ENCODE peak calls at places on chromosomes 16 and 17, in five cellular contexts. L is H9, P is mesenchymal stem cell, F is trophoblast cell, U is H1. R is an unnamed sample.

GRCh38 chr17:82108038-82108998 is 10.3 kb upstream of the FASN start:
- DNase-seq in F (no peak), P (no peak), L (peak), U (no peak), R (no peak)

GRCh38 chr17:51359055-51359454 is 98.7 kb downstream of the UTP18 start:
- DNase-seq in F (no peak), U (no peak), L (no peak), P (no peak), R (no peak)

GRCh38 chr16:83992624-83993023 is 24.6 kb downstream of the NECAB2 start:
- DNase-seq in L (no peak), U (no peak), P (peak), F (no peak), R (no peak)

GRCh38 chr16:58118801-58119508 is 10.2 kb downstream of the CFAP20 start:
- DNase-seq in L (no peak), P (no peak), U (no peak), F (no peak), R (no peak)

GRCh38 chr16:66502020-66502913 is 47.7 kb downstream of the TK2 start:
- DNase-seq in U (no peak), F (peak), L (no peak), P (peak), R (no peak)

GRCh38 chr17:11598274-11599221 is at the start of gene DNAH9:
- DNase-seq in L (peak), P (no peak), U (peak), F (peak), R (peak)

GRCh38 chr17:31369266-31369665 is 22.2 kb upstream of the RAB11FIP4 start:
- DNase-seq in L (no peak), P (peak), U (no peak), F (no peak), R (no peak)

GRCh38 chr17:79795795-79796569 is 895 bp downstream of the CBX8 start:
- DNase-seq in P (no peak), F (peak), L (no peak), U (no peak), R (no peak)

GRCh38 chr17:5031365-5032082 is 3.7 kb downstream of the SLC52A1 start:
- DNase-seq in U (peak), P (peak), L (peak), F (peak), R (peak)

GRCh38 chr17:67241719-67242341 is 3.2 kb downstream of the HELZ start:
- DNase-seq in P (no peak), F (no peak), U (no peak), L (no peak), R (no peak)

GRCh38 chr17:83018658-83019193 is 60.7 kb upstream of the METRNL start:
- DNase-seq in L (no peak), U (no peak), P (no peak), F (no peak), R (no peak)

GRCh38 chr17:49707246-49707607 is 537 bp downstream of the SLC35B1 start:
- DNase-seq in P (peak), L (no peak), F (no peak), U (no peak), R (no peak)

GRCh38 chr17:60601443-60602384 is 1.7 kb downstream of the PPM1D start:
- DNase-seq in F (no peak), U (no peak), L (peak), P (peak), R (peak)

GRCh38 chr16:55035037-55035436 is 104.4 kb downstream of the IRX5 start:
- DNase-seq in U (no peak), F (no peak), L (peak), P (no peak), R (peak)

GRCh38 chr16:75622762-75623605 is at the start of gene ADAT1:
- DNase-seq in F (peak), U (peak), P (peak), L (peak), R (peak)

GRCh38 chr16:31093132-31093703 is 1.4 kb downstream of the VKORC1 start:
- DNase-seq in U (no peak), L (peak), P (no peak), F (peak), R (peak)

GRCh38 chr17:44075598-44076293 is 5.2 kb downstream of the G6PC3 start:
- DNase-seq in L (peak), F (no peak), U (no peak), P (no peak), R (no peak)

GRCh38 chr16:53129281-53130192 is 74.7 kb downstream of the CHD9 start:
- DNase-seq in P (peak), L (no peak), U (no peak), F (no peak), R (no peak)

GRCh38 chr17:4276514-4276913 is 12.7 kb upstream of the ANKFY1 start:
- DNase-seq in P (no peak), U (no peak), F (no peak), L (no peak), R (no peak)

GRCh38 chr17:61647044-61647443 is 56.0 kb upstream of the NACA2 start:
- DNase-seq in L (no peak), F (no peak), U (no peak), P (no peak), R (no peak)

GRCh38 chr16:76946879-76947278 is 244.1 kb upstream of the MON1B start:
- DNase-seq in U (no peak), P (peak), L (no peak), F (peak), R (no peak)

GRCh38 chr17:36608794-36609497 is 7.6 kb downstream of the MRM1 start:
- DNase-seq in P (peak), L (peak), F (no peak), U (no peak), R (no peak)

GRCh38 chr17:44940321-44940720 is 7.3 kb downstream of the KIF18B start:
- DNase-seq in P (no peak), L (peak), U (no peak), F (no peak), R (no peak)

GRCh38 chr17:34110315-34110714 is 144.8 kb upstream of the CCL2 start:
- DNase-seq in L (peak), P (no peak), F (no peak), U (no peak), R (peak)

GRCh38 chr16:21611178-21611545 is 11.8 kb downstream of the METTL9 start:
- DNase-seq in U (no peak), L (no peak), F (no peak), P (peak), R (no peak)

GRCh38 chr17:30230596-30231125 is 4.8 kb downstream of the SLC6A4 start:
- DNase-seq in P (no peak), L (no peak), F (no peak), U (no peak), R (no peak)

GRCh38 chr16:30121741-30122620 is 1.0 kb downstream of the MAPK3 start:
- DNase-seq in U (no peak), L (peak), P (peak), F (peak), R (no peak)

GRCh38 chr17:1312261-1312870 is 32.9 kb downstream of the TRARG1 start:
- DNase-seq in U (no peak), F (no peak), P (peak), L (peak), R (peak)

GRCh38 chr17:43701318-43701743 is 39.6 kb upstream of the MEOX1 start:
- DNase-seq in U (no peak), P (peak), L (no peak), F (no peak), R (no peak)

GRCh38 chr17:28018439-28019070 is 23.9 kb upstream of the NLK start:
- DNase-seq in U (no peak), P (no peak), F (no peak), L (no peak), R (no peak)

GRCh38 chr16:54027126-54027922 is 259.3 kb downstream of the IRX3 start:
- DNase-seq in P (peak), F (no peak), L (no peak), U (no peak), R (no peak)

GRCh38 chr17:40113961-40114272 is 7.9 kb upstream of the MSL1 start:
- DNase-seq in L (no peak), F (no peak), U (no peak), P (peak), R (no peak)

GRCh38 chr16:88208112-88208511 is 174.6 kb upstream of the ZNF469 start:
- DNase-seq in L (no peak), U (no peak), P (no peak), F (no peak), R (no peak)

GRCh38 chr16:4391635-4392381 is 20.2 kb downstream of the VASN start:
- DNase-seq in P (no peak), U (no peak), L (peak), F (no peak), R (no peak)

GRCh38 chr16:86067936-86068335 is 169.0 kb downstream of the IRF8 start:
- DNase-seq in P (no peak), F (no peak), L (no peak), U (no peak), R (no peak)

GRCh38 chr16:86069736-86070298 is 170.9 kb downstream of the IRF8 start:
- DNase-seq in L (no peak), F (no peak), P (no peak), U (no peak), R (no peak)

GRCh38 chr16:86070511-86070910 is 171.5 kb downstream of the IRF8 start:
- DNase-seq in F (no peak), U (no peak), P (no peak), L (no peak), R (no peak)

GRCh38 chr16:86067516-86067915 is 168.6 kb downstream of the IRF8 start:
- DNase-seq in U (no peak), P (no peak), L (no peak), F (no peak), R (no peak)

DNA sequence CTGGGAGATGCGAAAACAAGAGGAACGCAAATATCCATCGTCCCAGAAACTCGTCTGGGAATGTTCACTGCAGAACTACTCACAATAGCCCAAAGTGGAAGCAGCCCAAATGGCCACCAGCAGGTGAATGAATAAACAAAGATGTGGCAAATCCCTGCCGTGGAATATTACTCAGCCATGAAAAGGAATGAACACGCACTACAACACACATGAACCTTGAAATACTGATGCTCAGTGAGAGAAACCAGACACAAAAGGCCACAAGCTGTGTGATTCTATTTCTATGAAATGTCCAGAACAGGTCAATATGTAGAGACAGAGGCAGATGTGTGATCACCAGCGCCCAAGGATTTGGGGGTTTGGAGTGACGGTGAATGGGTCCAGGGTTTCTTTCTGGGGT is 169.8 kb downstream of the IRF8 start:
- DNase-seq in U (no peak), F (no peak), L (no peak), P (no peak), R (no peak)
- H2BK12ac ChIP-seq in U (no peak), F (no peak), L (no peak), P (no peak), R (no peak)

GRCh38 chr16:160691-161190 is 5.0 kb upstream of the HBM start:
- DNase-seq in F (no peak), P (no peak), L (no peak), U (no peak), R (no peak)
- H2BK12ac ChIP-seq in F (no peak), P (no peak), L (no peak), U (no peak), R (no peak)

GRCh38 chr16:70712942-70713341 is 27.1 kb upstream of the MTSS2 start:
- DNase-seq in P (no peak), U (no peak), F (no peak), L (no peak), R (no peak)

GRCh38 chr16:70709961-70710360 is 24.1 kb upstream of the MTSS2 start:
- DNase-seq in L (no peak), F (no peak), P (no peak), U (no peak), R (no peak)

GRCh38 chr16:70710422-70711210 is 24.8 kb upstream of the MTSS2 start:
- DNase-seq in U (no peak), F (no peak), L (no peak), P (no peak), R (no peak)

GRCh38 chr16:70712359-70712758 is 26.5 kb upstream of the MTSS2 start:
- DNase-seq in F (no peak), L (no peak), P (no peak), U (no peak), R (no peak)

DNA sequence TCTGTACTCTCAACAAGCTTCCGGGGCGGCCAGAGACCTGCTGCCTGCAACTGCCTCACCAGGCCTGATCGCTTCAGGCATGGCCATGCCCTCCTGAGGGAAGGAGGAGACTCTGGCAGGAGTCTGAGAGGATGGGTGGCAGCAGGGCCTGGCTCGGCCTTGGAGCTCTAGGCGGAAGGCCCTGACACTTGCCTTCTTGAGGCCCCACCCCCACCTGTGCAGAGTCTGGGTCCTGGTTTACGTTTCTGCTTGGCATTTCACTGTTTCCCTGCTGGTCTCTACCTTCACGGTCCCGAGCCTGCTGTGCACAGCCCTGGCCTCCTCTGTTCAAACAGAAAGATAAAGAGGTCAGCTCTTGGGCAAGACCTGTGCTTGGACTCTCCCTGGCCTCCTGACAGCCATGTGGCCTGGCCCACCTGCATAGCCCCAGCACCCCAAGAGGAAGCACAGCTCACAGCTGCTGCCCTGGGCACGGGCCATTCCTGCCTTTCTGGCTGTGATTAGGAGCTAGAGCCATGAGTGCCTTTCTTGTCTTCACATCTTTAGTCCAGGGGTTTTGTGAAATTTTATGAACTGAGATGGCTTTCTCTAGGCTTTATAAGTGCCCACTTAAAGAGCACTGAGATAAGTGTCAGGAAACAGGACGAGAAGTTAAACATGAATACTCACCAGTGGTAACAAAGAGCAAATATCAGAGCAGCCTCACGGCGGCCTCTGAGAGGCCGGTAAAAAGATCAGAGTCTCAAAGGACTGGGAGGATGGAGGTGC is 25.5 kb upstream of the MTSS2 start:
- DNase-seq in U (no peak), P (peak), F (no peak), L (no peak), R (no peak)
- H2BK12ac ChIP-seq in U (no peak), P (peak), F (peak), L (no peak), R (no peak)

GRCh38 chr17:56887552-56888467 is 26.0 kb downstream of the TRIM25 start:
- DNase-seq in P (no peak), U (no peak), F (no peak), L (no peak), R (no peak)
- H2BK12ac ChIP-seq in P (no peak), U (no peak), F (no peak), L (no peak), R (no peak)

GRCh38 chr17:248337-249235 is 67.1 kb upstream of the DOC2B start:
- DNase-seq in F (no peak), U (no peak), L (no peak), P (no peak), R (no peak)
- H2BK12ac ChIP-seq in F (no peak), U (peak), L (no peak), P (no peak), R (no peak)

DNA sequence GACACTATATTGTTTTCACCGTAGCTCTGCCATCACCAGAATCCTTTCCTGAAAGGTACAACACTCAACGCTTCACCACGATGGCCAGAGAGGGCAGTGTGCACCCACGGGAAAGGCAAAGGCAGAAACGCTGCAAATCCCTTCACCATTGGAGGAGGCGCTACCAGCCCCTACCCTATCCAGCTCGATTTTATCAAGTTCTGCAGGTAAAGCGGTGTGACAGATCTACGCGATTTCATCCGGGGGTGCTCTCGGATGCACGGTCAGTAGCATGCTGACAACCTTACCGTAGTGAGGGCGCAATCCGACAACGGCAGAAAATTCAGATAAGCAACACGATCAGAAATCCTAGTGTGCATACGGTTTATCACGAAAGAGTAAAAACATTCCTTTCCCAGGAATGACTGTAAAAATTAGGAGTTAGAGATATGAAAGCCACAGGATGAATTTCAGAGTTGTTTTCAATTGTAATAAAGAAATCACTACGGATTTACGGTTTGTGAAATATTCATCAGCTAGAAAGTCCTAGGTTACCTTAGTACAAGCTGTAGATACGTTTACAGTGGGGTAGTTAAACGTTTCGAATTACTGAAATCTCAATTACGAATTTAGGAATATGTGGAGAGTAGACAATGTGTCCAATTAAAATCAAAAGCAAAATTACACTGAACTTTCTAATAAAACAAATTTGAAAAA is 1.8 kb downstream of the NETO2 start:
- DNase-seq in P (peak), F (peak), U (peak), L (peak), R (peak)
- H2BK12ac ChIP-seq in P (no peak), F (no peak), U (no peak), L (no peak), R (no peak)

GRCh38 chr16:8023326-8023725 is 567.0 kb downstream of the TMEM114 start:
- DNase-seq in F (no peak), L (no peak), P (no peak), U (no peak), R (no peak)
- H2BK12ac ChIP-seq in F (no peak), L (no peak), P (no peak), U (no peak), R (no peak)

R was measured in neuronal stem cell.